ENCODE peak calls at places on chromosomes 5 and 9, in four cellular contexts. W, K, D and Y are unnamed samples.

GRCh38 chr5:66949066-66949465 is 247.5 kb downstream of the CD180 start:
- DNase-seq in W (no peak), K (no peak), D (no peak), Y (no peak)

GRCh38 chr9:107671588-107671987 is 182.0 kb upstream of the KLF4 start:
- DNase-seq in W (no peak), K (no peak), D (no peak), Y (no peak)

GRCh38 chr9:74783408-74783807 is 104.3 kb downstream of the TRPM6 start:
- DNase-seq in W (no peak), K (no peak), D (no peak), Y (no peak)

GRCh38 chr9:68733021-68733405 is 28.0 kb downstream of the PIP5K1B start:
- DNase-seq in W (no peak), K (no peak), D (no peak), Y (no peak)

GRCh38 chr5:175880797-175881312 is 9.5 kb downstream of the CPLX2 start:
- DNase-seq in W (no peak), K (no peak), D (no peak), Y (no peak)

GRCh38 chr9:84556556-84556955 is 113.0 kb upstream of the NTRK2 start:
- DNase-seq in W (no peak), K (no peak), D (no peak), Y (no peak)

GRCh38 chr9:129624947-129625346 is 1.0 kb upstream of the NTMT1 start:
- DNase-seq in W (no peak), K (peak), D (no peak), Y (no peak)

GRCh38 chr9:96686638-96687335 is 31.7 kb upstream of the PRXL2C start:
- DNase-seq in W (peak), K (peak), D (peak), Y (peak)

GRCh38 chr9:95036676-95037075 is 280.8 kb downstream of the FANCC start:
- DNase-seq in W (no peak), K (no peak), D (no peak), Y (no peak)

GRCh38 chr9:133684461-133685361 is 48.5 kb downstream of the DBH start:
- DNase-seq in W (no peak), K (no peak), D (no peak), Y (no peak)

GRCh38 chr9:69260161-69260560 is 64.9 kb upstream of the ENTREP1 start:
- DNase-seq in W (no peak), K (no peak), D (no peak), Y (no peak)

GRCh38 chr5:171313481-171314206 is 4.6 kb downstream of the TLX3 start:
- DNase-seq in W (no peak), K (no peak), D (no peak), Y (no peak)

GRCh38 chr5:14696057-14696456 is 31.5 kb downstream of the OTULIN start:
- DNase-seq in W (no peak), K (no peak), D (no peak), Y (no peak)

GRCh38 chr9:125472562-125472925 is 210.9 kb downstream of the GAPVD1 start:
- DNase-seq in W (no peak), K (no peak), D (no peak), Y (no peak)

GRCh38 chr9:112059145-112059979 is 115.7 kb downstream of the SUSD1 start:
- DNase-seq in W (no peak), K (no peak), D (no peak), Y (no peak)

GRCh38 chr5:172887735-172888134 is 53.7 kb downstream of the ERGIC1 start:
- DNase-seq in W (no peak), K (no peak), D (no peak), Y (no peak)

GRCh38 chr5:138370537-138370936 is 18.1 kb downstream of the KDM3B start:
- DNase-seq in W (no peak), K (no peak), D (no peak), Y (no peak)

GRCh38 chr5:40514986-40515385 is 164.7 kb upstream of the PTGER4 start:
- DNase-seq in W (no peak), K (no peak), D (no peak), Y (no peak)

GRCh38 chr9:137446851-137447471 is 5.8 kb upstream of the ENTPD8 start:
- DNase-seq in W (no peak), K (no peak), D (no peak), Y (no peak)

GRCh38 chr9:126471084-126471611 is 142.6 kb upstream of the LMX1B start:
- DNase-seq in W (no peak), K (peak), D (peak), Y (peak)

GRCh38 chr5:72314571-72315172 is 5.4 kb downstream of the MRPS27 start:
- DNase-seq in W (no peak), K (no peak), D (no peak), Y (no peak)

GRCh38 chr5:154758501-154758900 is 3.3 kb downstream of the LARP1 start:
- DNase-seq in W (no peak), K (no peak), D (no peak), Y (no peak)

GRCh38 chr9:108609227-108609894 is 246.4 kb downstream of the ACTL7B start:
- DNase-seq in W (no peak), K (no peak), D (no peak), Y (no peak)

GRCh38 chr9:81492710-81493447 is 196.5 kb downstream of the TLE1 start:
- DNase-seq in W (no peak), K (no peak), D (no peak), Y (no peak)

GRCh38 chr9:118088075-118088474 is 383.9 kb downstream of the TLR4 start:
- DNase-seq in W (no peak), K (no peak), D (no peak), Y (no peak)

GRCh38 chr9:96020300-96020821 is 144.9 kb downstream of the ERCC6L2 start:
- DNase-seq in W (peak), K (no peak), D (no peak), Y (no peak)

GRCh38 chr9:113823421-113823820 is 52.7 kb upstream of the ZNF618 start:
- DNase-seq in W (no peak), K (no peak), D (no peak), Y (no peak)

GRCh38 chr5:110590187-110590586 is 136.3 kb downstream of the TMEM232 start:
- DNase-seq in W (no peak), K (peak), D (no peak), Y (no peak)

GRCh38 chr9:100474950-100475276 is 2.0 kb downstream of the TMEFF1 start:
- DNase-seq in W (no peak), K (no peak), D (no peak), Y (no peak)